ENCODE peak calls at places on chromosomes 2 and 18, in five cellular contexts. K is uterus, X is choroid plexus epithelial cell, D is left ventricle myocardium inferior, R is nephron progenitor cell. S is an unnamed sample.

GRCh38 chr2:120845281-120845680 is 109.6 kb downstream of the GLI2 start:
- DNase-seq in K (peak), X (no peak), D (peak), R (no peak), S (no peak)

GRCh38 chr2:18650221-18650620 is 60.9 kb upstream of the NT5C1B start:
- DNase-seq in K (no peak), X (no peak), D (no peak), R (no peak), S (no peak)

GRCh38 chr2:133369896-133370295 is 198.4 kb downstream of the NCKAP5 start:
- DNase-seq in K (no peak), X (no peak), D (no peak), R (no peak), S (no peak)

GRCh38 chr2:148221166-148221565 is 200.3 kb downstream of the MBD5 start:
- DNase-seq in K (no peak), X (no peak), D (no peak), R (no peak), S (no peak)

GRCh38 chr2:214450118-214450894 is 39.5 kb downstream of the VWC2L start:
- DNase-seq in K (no peak), X (no peak), D (no peak), R (no peak), S (no peak)

GRCh38 chr18:79547413-79548076 is 132.1 kb upstream of the CTDP1 start:
- DNase-seq in K (no peak), X (no peak), D (no peak), R (no peak), S (no peak)

GRCh38 chr2:130882111-130882510 is 45.4 kb downstream of the ARHGEF4 start:
- DNase-seq in K (no peak), X (no peak), D (no peak), R (no peak), S (no peak)

GRCh38 chr2:54486766-54487165 is 30.6 kb downstream of the SPTBN1 start:
- DNase-seq in K (no peak), X (no peak), D (no peak), R (no peak), S (no peak)

GRCh38 chr18:44679912-44680270 is 797 bp upstream of the SETBP1 start:
- DNase-seq in K (peak), X (peak), D (peak), R (peak), S (peak)

GRCh38 chr18:49861659-49862058 is 48.3 kb upstream of the ACAA2 start:
- DNase-seq in K (no peak), X (no peak), D (no peak), R (no peak), S (peak)

GRCh38 chr18:8049147-8049546 is 482.0 kb downstream of the PTPRM start:
- DNase-seq in K (no peak), X (peak), D (no peak), R (no peak), S (peak)

GRCh38 chr2:10971131-10971854 is 59.6 kb downstream of the KCNF1 start:
- DNase-seq in K (no peak), X (no peak), D (no peak), R (no peak), S (no peak)

GRCh38 chr2:30503007-30503691 is 56.1 kb downstream of the LCLAT1 start:
- DNase-seq in K (no peak), X (peak), D (no peak), R (no peak), S (no peak)

GRCh38 chr2:96824079-96824870 is 8.2 kb downstream of the CNNM3 start:
- DNase-seq in K (no peak), X (peak), D (no peak), R (no peak), S (no peak)

GRCh38 chr18:59467497-59467896 is 108.4 kb upstream of the LMAN1 start:
- DNase-seq in K (no peak), X (no peak), D (no peak), R (no peak), S (no peak)

GRCh38 chr2:176261136-176261535 is 8.1 kb upstream of the MTX2 start:
- DNase-seq in K (no peak), X (no peak), D (no peak), R (no peak), S (peak)

GRCh38 chr2:9844036-9844483 is 786 bp downstream of the TAF1B start:
- DNase-seq in K (no peak), X (peak), D (no peak), R (no peak), S (peak)

GRCh38 chr18:44626807-44627206 is 53.9 kb upstream of the SETBP1 start:
- DNase-seq in K (no peak), X (no peak), D (no peak), R (no peak), S (no peak)

GRCh38 chr2:224206816-224207215 is 167.7 kb upstream of the SERPINE2 start:
- DNase-seq in K (no peak), X (no peak), D (no peak), R (no peak), S (no peak)

GRCh38 chr18:27983780-27984179 is 193.2 kb downstream of the CDH2 start:
- DNase-seq in K (no peak), X (no peak), D (no peak), R (no peak), S (no peak)

GRCh38 chr18:40926679-40927078 is 1028.4 kb upstream of the PIK3C3 start:
- DNase-seq in K (no peak), X (no peak), D (no peak), R (no peak), S (no peak)

GRCh38 chr2:215862211-215862610 is 151.1 kb downstream of the MREG start:
- DNase-seq in K (no peak), X (no peak), D (no peak), R (no peak), S (no peak)

GRCh38 chr2:108607706-108608301 is 73.5 kb downstream of the LIMS1 start:
- DNase-seq in K (no peak), X (peak), D (no peak), R (peak), S (peak)

GRCh38 chr2:179272406-179273192 is 8.0 kb upstream of the SESTD1 start:
- DNase-seq in K (no peak), X (peak), D (no peak), R (no peak), S (peak)

GRCh38 chr2:192194866-192195547 is at the start of gene TMEFF2:
- DNase-seq in K (peak), X (peak), D (peak), R (peak), S (peak)

GRCh38 chr2:10256031-10256524 is 46.6 kb upstream of the HPCAL1 start:
- DNase-seq in K (no peak), X (no peak), D (peak), R (peak), S (no peak)

GRCh38 chr2:199070550-199070949 is 387.2 kb downstream of the SATB2 start:
- DNase-seq in K (no peak), X (no peak), D (no peak), R (no peak), S (no peak)

GRCh38 chr18:1013951-1014350 is 109.3 kb downstream of the ADCYAP1 start:
- DNase-seq in K (no peak), X (no peak), D (no peak), R (no peak), S (no peak)

GRCh38 chr2:224982910-224983688 is 59.2 kb downstream of the DOCK10 start:
- DNase-seq in K (no peak), X (peak), D (peak), R (no peak), S (no peak)

GRCh38 chr2:233413529-233414272 is 59.4 kb downstream of the DGKD start:
- DNase-seq in K (no peak), X (peak), D (peak), R (no peak), S (peak)

GRCh38 chr2:38750011-38750792 is 959 bp downstream of the SRSF7 start:
- DNase-seq in K (peak), X (peak), D (peak), R (peak), S (peak)

GRCh38 chr2:55880416-55881143 is 43.0 kb downstream of the EFEMP1 start:
- DNase-seq in K (no peak), X (peak), D (no peak), R (no peak), S (no peak)

GRCh38 chr2:8239402-8240127 is 442.3 kb upstream of the ID2 start:
- DNase-seq in K (no peak), X (no peak), D (no peak), R (no peak), S (no peak)

GRCh38 chr2:15747698-15748471 is 156.2 kb downstream of the DDX1 start:
- DNase-seq in K (no peak), X (no peak), D (no peak), R (peak), S (no peak)